ENCODE peak calls at places on chromosomes 16 and 17, in five cellular contexts. O is fibroblast of lung; A is psoas muscle; Z is stimulated activated CD8-positive, alpha-beta memory T cell treated with anti-CD3 and anti-CD28 coated beads, Interleukin-7, amount 100 ng/mL, for 1 hour; Y is neural crest cell. H is an unnamed sample.

GRCh38 chr16:10500582-10500981 is 79.8 kb downstream of the EMP2 start:
- DNase-seq in A (no peak), Y (no peak), O (no peak), Z (no peak), H (no peak)

GRCh38 chr17:78997881-78998280 is 11.7 kb downstream of the CANT1 start:
- DNase-seq in Y (no peak), Z (no peak), A (no peak), O (no peak), H (no peak)

GRCh38 chr17:38970804-38971203 is 3.6 kb upstream of the FBXO47 start:
- DNase-seq in A (no peak), O (no peak), Z (no peak), Y (no peak), H (no peak)

GRCh38 chr17:19010729-19011505 is 6.4 kb upstream of the FAM83G start:
- DNase-seq in Z (no peak), A (peak; percentile 7), O (peak; percentile 9), Y (no peak), H (no peak)

GRCh38 chr17:72761893-72762622 is 330.4 kb downstream of the SLC39A11 start:
- DNase-seq in O (no peak), A (no peak), Z (no peak), Y (no peak), H (no peak)

GRCh38 chr17:15385305-15385704 is 43.9 kb upstream of the TEKT3 start:
- DNase-seq in Y (no peak), O (no peak), Z (no peak), A (no peak), H (no peak)

GRCh38 chr17:10117581-10118001 is 80.8 kb downstream of the GAS7 start:
- DNase-seq in A (no peak), Z (peak; percentile 5), O (no peak), Y (no peak), H (no peak)

GRCh38 chr17:16488572-16488997 is 3.4 kb downstream of the LRRC75A start:
- DNase-seq in O (no peak), Y (no peak), A (no peak), Z (no peak), H (no peak)

GRCh38 chr17:50916708-50917417 is 50.7 kb upstream of the TOB1 start:
- DNase-seq in A (no peak), Y (no peak), Z (no peak), O (no peak), H (no peak)

GRCh38 chr17:44651228-44651627 is 5.0 kb upstream of the MEIOC start:
- DNase-seq in O (no peak), A (no peak), Z (no peak), Y (no peak), H (no peak)

GRCh38 chr17:64778367-64779290 is 116.5 kb upstream of the SMURF2 start:
- DNase-seq in A (no peak), O (peak; percentile 13), Y (no peak), Z (no peak), H (peak; percentile 48)

GRCh38 chr17:70552230-70552981 is 383.1 kb downstream of the KCNJ2 start:
- DNase-seq in A (no peak), O (peak; percentile 35), Y (no peak), Z (no peak), H (peak; percentile 12)

GRCh38 chr17:37111329-37111728 is 162.6 kb downstream of the AATF start:
- DNase-seq in Y (no peak), O (no peak), A (no peak), Z (no peak), H (no peak)

GRCh38 chr17:1467898-1468492 is 12.0 kb upstream of the CRK start:
- DNase-seq in Z (no peak), O (no peak), A (peak; percentile 84), Y (peak; percentile 56), H (peak; percentile 86)

GRCh38 chr17:65191805-65192740 is 54.9 kb downstream of the RGS9 start:
- DNase-seq in A (no peak), Y (no peak), O (peak; percentile 79), Z (no peak), H (no peak)

GRCh38 chr16:72443809-72444208 is 271.9 kb upstream of the PMFBP1 start:
- DNase-seq in A (no peak), O (peak; percentile 23), Y (no peak), Z (no peak), H (no peak)

GRCh38 chr16:13780841-13781553 is 139.0 kb upstream of the ERCC4 start:
- DNase-seq in Y (no peak), Z (no peak), A (no peak), O (no peak), H (no peak)

GRCh38 chr17:35160354-35161201 is 13.0 kb downstream of the UNC45B start:
- DNase-seq in O (no peak), A (no peak), Z (no peak), Y (no peak), H (no peak)

GRCh38 chr17:9022553-9023388 is 1.5 kb downstream of the NTN1 start:
- DNase-seq in A (peak; percentile 24), Y (no peak), Z (no peak), O (peak; percentile 43), H (peak; percentile 54)

GRCh38 chr16:48409839-48410610 is 24.8 kb upstream of the SIAH1 start:
- DNase-seq in Y (no peak), O (peak; percentile 95), A (no peak), Z (no peak), H (no peak)

GRCh38 chr16:79163666-79164377 is 436.7 kb downstream of the MAF start:
- DNase-seq in Z (no peak), O (no peak), Y (no peak), A (no peak), H (no peak)

GRCh38 chr17:10649031-10649430 is 8.1 kb downstream of the MYH3 start:
- DNase-seq in Y (no peak), A (no peak), Z (no peak), O (peak; percentile 59), H (no peak)

GRCh38 chr16:57955572-57955971 is 15.4 kb downstream of the CNGB1 start:
- DNase-seq in Z (no peak), O (peak; percentile 8), Y (no peak), A (no peak), H (no peak)

GRCh38 chr16:84193480-84193879 is 2.5 kb downstream of the ADAD2 start:
- DNase-seq in A (no peak), O (no peak), Y (no peak), Z (no peak), H (no peak)

GRCh38 chr17:56798916-56799315 is 34.8 kb downstream of the C17orf67 start:
- DNase-seq in Y (no peak), A (no peak), Z (no peak), O (peak; percentile 20), H (peak; percentile 30)

GRCh38 chr16:74660383-74660782 is 6.3 kb downstream of the RFWD3 start:
- DNase-seq in Y (no peak), Z (no peak), O (no peak), A (no peak), H (no peak)

GRCh38 chr17:79795795-79796569 is 895 bp downstream of the CBX8 start:
- DNase-seq in Y (no peak), Z (no peak), O (no peak), A (no peak), H (no peak)

GRCh38 chr17:2406271-2406902 is 5.5 kb upstream of the MNT start:
- DNase-seq in Y (no peak), O (no peak), A (no peak), Z (no peak), H (no peak)

GRCh38 chr16:88649195-88649923 is 1.5 kb downstream of the CYBA start:
- DNase-seq in Y (no peak), Z (no peak), O (no peak), A (no peak), H (no peak)

GRCh38 chr17:57370051-57370581 is 113.8 kb downstream of the MSI2 start:
- DNase-seq in O (peak; percentile 82), Z (no peak), Y (no peak), A (no peak), H (no peak)

H was measured in nephron progenitor cell.